ENCODE peak calls at places on chromosomes 4 and X, in six cellular contexts. O is lung; T is CD8-positive, alpha-beta memory T cell; P is upper lobe of left lung; E is left lung; D is effector memory CD4-positive, alpha-beta T cell. W is an unnamed sample.

GRCh38 chr4:89273741-89274141 is 33.9 kb downstream of the GPRIN3 start:
- DNase-seq in O (no peak), T (no peak), P (no peak), E (no peak), D (no peak), W (no peak)

GRCh38 chr4:48173055-48173991 is 39.3 kb upstream of the TXK start:
- DNase-seq in O (no peak), T (no peak), P (no peak), E (no peak), D (no peak), W (no peak)

GRCh38 chr4:138659640-138660325 is 355.8 kb upstream of the NOCT start:
- DNase-seq in O (no peak), T (no peak), P (no peak), E (no peak), D (no peak), W (no peak)

GRCh38 chr4:185865901-185866328 is 53.9 kb upstream of the SORBS2 start:
- DNase-seq in O (no peak), T (no peak), P (peak; percentile 36), E (no peak), D (no peak), W (no peak)

GRCh38 chrX:119105826-119106225 is 21.8 kb downstream of the KIAA1210 start:
- DNase-seq in O (no peak), T (no peak), P (no peak), E (no peak), D (no peak), W (no peak)

GRCh38 chr4:95129708-95130343 is 372.1 kb downstream of the BMPR1B start:
- DNase-seq in O (peak; percentile 52), T (no peak), P (peak; percentile 49), E (no peak), D (no peak), W (no peak)

GRCh38 chr4:121726642-121727268 is 30.0 kb upstream of the ANXA5 start:
- DNase-seq in O (no peak), T (no peak), P (no peak), E (no peak), D (no peak), W (no peak)

GRCh38 chrX:70970482-70970999 is 39.6 kb upstream of the SLC7A3 start:
- DNase-seq in O (no peak), T (no peak), P (no peak), E (no peak), D (no peak), W (no peak)

GRCh38 chr4:188942606-188943005 is 803.4 kb downstream of the TRIML1 start:
- DNase-seq in O (no peak), T (no peak), P (no peak), E (no peak), D (no peak), W (no peak)

GRCh38 chr4:73836373-73837269 is at the start of gene CXCL6:
- DNase-seq in O (no peak), T (no peak), P (peak; percentile 75), E (peak; percentile 89), D (no peak), W (peak; percentile 50)

GRCh38 chrX:143121471-143121870 is 95.7 kb downstream of the SPANXN4 start:
- DNase-seq in O (no peak), T (no peak), P (no peak), E (no peak), D (no peak), W (no peak)

GRCh38 chr4:114595207-114595606 is 3.4 kb upstream of the UGT8 start:
- DNase-seq in O (no peak), T (no peak), P (no peak), E (no peak), D (no peak), W (no peak)

GRCh38 chrX:71492086-71493065 is 40.5 kb upstream of the OGT start:
- DNase-seq in O (peak; percentile 40), T (peak; percentile 14), P (peak; percentile 47), E (peak; percentile 86), D (peak; percentile 16), W (peak; percentile 85)

GRCh38 chrX:68511255-68511654 is 12.4 kb downstream of the YIPF6 start:
- DNase-seq in O (peak; percentile 46), T (peak; percentile 1), P (no peak), E (no peak), D (peak; percentile 9), W (no peak)

GRCh38 chr4:54318904-54319303 is 89.8 kb downstream of the PDGFRA start:
- DNase-seq in O (no peak), T (no peak), P (no peak), E (no peak), D (no peak), W (no peak)

GRCh38 chr4:13102344-13102743 is 381.8 kb downstream of the RAB28 start:
- DNase-seq in O (no peak), T (no peak), P (no peak), E (no peak), D (no peak), W (no peak)

GRCh38 chr4:13108096-13108495 is 376.0 kb downstream of the RAB28 start:
- DNase-seq in O (no peak), T (no peak), P (no peak), E (no peak), D (no peak), W (no peak)

GRCh38 chr4:13097971-13098370 is 386.2 kb downstream of the RAB28 start:
- DNase-seq in O (no peak), T (no peak), P (no peak), E (no peak), D (no peak), W (no peak)

GRCh38 chr4:13103382-13104015 is 380.6 kb downstream of the RAB28 start:
- DNase-seq in O (no peak), T (no peak), P (no peak), E (no peak), D (no peak), W (no peak)
- H3K4me3 ChIP-seq in O (no peak overlapping the region), T (no peak overlapping the region), P (no peak overlapping the region), E (no peak overlapping the region), D (no peak overlapping the region), W (no peak overlapping the region)

GRCh38 chr4:124429746-124430250 is 282.7 kb downstream of the ANKRD50 start:
- DNase-seq in O (no peak), T (no peak), P (no peak), E (no peak), D (no peak), W (no peak)

GRCh38 chr4:124432500-124432899 is 280.0 kb downstream of the ANKRD50 start:
- DNase-seq in O (no peak), T (no peak), P (no peak), E (no peak), D (no peak), W (no peak)

GRCh38 chr4:124433044-124433443 is 279.5 kb downstream of the ANKRD50 start:
- DNase-seq in O (no peak), T (no peak), P (no peak), E (no peak), D (no peak), W (no peak)

GRCh38 chr4:124433500-124433899 is 279.0 kb downstream of the ANKRD50 start:
- DNase-seq in O (no peak), T (no peak), P (no peak), E (no peak), D (no peak), W (no peak)

GRCh38 chr4:124431663-124432192 is 280.8 kb downstream of the ANKRD50 start:
- DNase-seq in O (no peak), T (no peak), P (no peak), E (no peak), D (no peak), W (no peak)
- H3K4me1 ChIP-seq in O (peaks cover 3% of the 10 kb centered on the region), T (no peaks in the 10 kb centered on the region), P (peaks cover 12% of the 10 kb centered on the region), E (no peaks in the 10 kb centered on the region), D (no peaks in the 10 kb centered on the region), W (no peaks in the 10 kb centered on the region)

GRCh38 chr4:116499-116898 is 7.8 kb upstream of the ZNF718 start:
- DNase-seq in O (no peak), T (no peak), P (no peak), E (no peak), D (no peak), W (no peak)

GRCh38 chr4:121408-122084 is 2.8 kb upstream of the ZNF718 start:
- DNase-seq in O (no peak), T (peak; percentile 30), P (peak; percentile 34), E (no peak), D (peak; percentile 15), W (no peak)

GRCh38 chr4:125085-125820 is 952 bp downstream of the ZNF718 start:
- DNase-seq in O (peak; percentile 46), T (no peak), P (peak; percentile 73), E (peak; percentile 88), D (no peak), W (peak; percentile 80)

GRCh38 chr4:124275-125081 is at the start of gene ZNF718:
- DNase-seq in O (peak; percentile 96), T (peak; percentile 85), P (peak; percentile 96), E (peak; percentile 93), D (peak; percentile 87), W (peak; percentile 95)

DNA sequence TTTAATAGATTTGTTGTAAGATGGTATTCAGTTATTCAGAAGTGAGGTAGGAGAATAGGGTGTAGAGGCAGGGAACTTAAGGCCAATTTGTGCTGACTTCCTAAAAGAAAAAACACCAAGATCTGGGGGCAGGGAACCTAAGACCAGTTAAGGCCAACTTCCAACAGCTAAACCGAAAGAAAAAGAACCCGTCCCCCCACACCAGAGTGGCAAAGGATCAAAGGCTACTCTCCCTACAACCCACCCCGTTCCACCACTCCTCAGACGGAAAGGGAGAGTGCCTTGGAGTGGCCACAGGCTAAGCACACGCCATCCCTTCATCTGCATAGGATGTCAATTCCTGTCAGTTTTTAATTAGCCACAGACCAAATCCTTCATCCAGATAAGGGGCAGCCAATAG is 3.7 kb upstream of the ZNF718 start:
- DNase-seq in O (no peak), T (no peak), P (no peak), E (no peak), D (no peak), W (no peak)
- H3K27ac ChIP-seq in O (no peak overlapping the region), T (no peak overlapping the region), P (peak overlapping the region; percentile 19), E (no peak overlapping the region), D (no peak overlapping the region), W (no peak overlapping the region)

DNA sequence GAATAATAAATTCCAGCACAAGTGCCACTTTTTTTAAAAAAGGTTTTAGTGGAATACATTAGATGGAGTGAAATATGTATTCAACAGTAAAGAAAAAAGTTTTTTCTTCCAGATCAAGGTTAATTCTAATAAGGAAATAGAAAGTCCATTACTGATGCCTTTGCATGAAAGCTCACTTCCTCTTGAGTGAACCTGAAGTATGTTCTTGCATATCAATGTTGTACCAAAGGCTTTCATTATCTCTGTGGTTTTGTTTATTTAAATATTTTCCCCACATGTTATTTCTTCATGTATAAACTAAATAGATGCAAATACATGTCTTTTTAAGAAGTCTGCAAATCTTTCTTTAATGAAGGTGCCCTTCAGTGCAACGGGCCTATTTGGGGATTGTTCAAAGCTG is 307.9 kb downstream of the C4orf33 start:
- DNase-seq in O (no peak), T (no peak), P (no peak), E (no peak), D (no peak), W (no peak)
- H3K4me3 ChIP-seq in O (no peak overlapping the region), T (no peak overlapping the region), P (no peak overlapping the region), E (no peak overlapping the region), D (no peak overlapping the region), W (no peak overlapping the region)